ENCODE peak calls at places on chromosome 18, in nine cellular contexts. Q, B, K, Y, F, C, U, D and X are unnamed samples.
A peak's percentile ranks its signal among the peaks of the same experiment; 100 is the strongest.

GRCh38 chr18:75041586-75041985 is 167.4 kb downstream of the PTGR3 start:
- DNase-seq in U (no peak), K (no peak), C (peak; percentile 28), D (no peak), Y (peak; percentile 61), F (no peak), B (no peak), Q (no peak), X (no peak)

GRCh38 chr18:955379-956066 is 50.9 kb downstream of the ADCYAP1 start:
- DNase-seq in Y (no peak), D (no peak), C (no peak), F (no peak), B (no peak), Q (no peak), K (no peak), U (no peak), X (no peak)

GRCh38 chr18:70165936-70166335 is 39.6 kb downstream of the RTTN start:
- DNase-seq in Q (no peak), B (no peak), F (no peak), Y (peak; percentile 39), C (no peak), D (no peak), U (no peak), K (no peak), X (no peak)

GRCh38 chr18:26091047-26091630 is 726 bp upstream of the SS18 start:
- DNase-seq in F (peak; percentile 87), D (no peak), C (peak; percentile 90), Y (no peak), Q (no peak), K (peak; percentile 67), B (peak; percentile 77), U (no peak), X (peak; percentile 74)

GRCh38 chr18:3008546-3008945 is 4.4 kb downstream of the LPIN2 start:
- DNase-seq in U (no peak), B (no peak), C (peak; percentile 86), D (no peak), Y (peak; percentile 72), K (no peak), F (no peak), Q (no peak), X (no peak)

GRCh38 chr18:66048404-66048803 is 297.6 kb downstream of the CDH7 start:
- DNase-seq in U (no peak), B (no peak), Y (no peak), C (no peak), D (no peak), Q (no peak), K (no peak), F (no peak), X (no peak)

GRCh38 chr18:34816183-34816582 is 106.1 kb downstream of the DTNA start:
- DNase-seq in K (no peak), U (no peak), F (no peak), Y (no peak), Q (no peak), D (no peak), B (no peak), C (no peak), X (no peak)

GRCh38 chr18:74273394-74273793 is 18.4 kb downstream of the CYB5A start:
- DNase-seq in Y (no peak), U (no peak), C (no peak), F (no peak), B (no peak), K (no peak), Q (no peak), D (no peak), X (no peak)

GRCh38 chr18:79884296-79884962 is 67.0 kb downstream of the SLC66A2 start:
- DNase-seq in Y (no peak), K (no peak), U (no peak), F (peak; percentile 33), B (no peak), Q (no peak), D (no peak), C (no peak), X (no peak)

GRCh38 chr18:51821610-51822009 is 518.4 kb upstream of the DCC start:
- DNase-seq in Q (no peak), D (no peak), K (no peak), F (no peak), U (no peak), B (no peak), Y (no peak), C (no peak), X (no peak)

GRCh38 chr18:24068945-24069693 is 54.6 kb downstream of the TTC39C start:
- DNase-seq in U (no peak), Y (no peak), D (no peak), Q (no peak), F (no peak), C (no peak), B (no peak), K (no peak), X (no peak)

GRCh38 chr18:24063121-24063731 is 48.7 kb downstream of the TTC39C start:
- DNase-seq in Y (peak; percentile 69), B (no peak), C (peak; percentile 66), Q (no peak), D (no peak), K (no peak), F (no peak), U (no peak), X (no peak)

GRCh38 chr18:24060644-24061043 is 46.1 kb downstream of the TTC39C start:
- DNase-seq in U (no peak), C (peak; percentile 20), B (no peak), F (no peak), Q (no peak), D (no peak), K (no peak), Y (peak; percentile 62), X (no peak)

GRCh38 chr18:24065942-24066341 is 51.4 kb downstream of the TTC39C start:
- DNase-seq in Y (no peak), U (no peak), D (no peak), Q (no peak), B (no peak), C (no peak), K (no peak), F (no peak), X (no peak)

DNA sequence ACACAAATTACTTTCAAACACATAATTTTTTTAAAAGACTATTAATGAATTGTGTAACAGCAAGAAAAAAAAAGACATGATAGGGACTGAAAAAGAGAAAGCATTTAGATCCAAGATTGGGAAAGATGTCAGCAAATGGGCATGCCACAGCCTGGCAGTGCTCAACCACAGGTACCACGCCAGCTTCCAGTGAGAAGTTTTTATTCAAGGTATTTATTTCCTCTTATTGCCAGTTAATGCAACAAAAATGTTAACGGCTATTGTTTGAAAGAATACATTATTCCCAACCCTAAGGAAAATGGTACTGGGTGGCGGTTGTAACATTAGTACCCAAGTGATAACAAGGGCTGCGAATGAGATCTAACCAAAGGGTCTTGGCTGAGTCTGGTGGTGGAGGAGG is 50.1 kb downstream of the TTC39C start:
- DNase-seq in C (no peak), K (no peak), Y (no peak), U (no peak), D (no peak), Q (no peak), F (no peak), B (no peak), X (no peak)
- H3K4me3 ChIP-seq in C (no peak overlapping the region), K (no peak overlapping the region), Y (no peak overlapping the region), U (no peak overlapping the region), D (no peak overlapping the region), Q (no peak overlapping the region), F (no peak overlapping the region), B (no peak overlapping the region), X (no peak overlapping the region)

GRCh38 chr18:77110400-77110799 is 22.2 kb downstream of the MBP start:
- DNase-seq in C (no peak), Y (no peak), K (no peak), F (peak; percentile 35), Q (no peak), B (no peak), D (no peak), U (no peak), X (no peak)

GRCh38 chr18:77110936-77111335 is 21.6 kb downstream of the MBP start:
- DNase-seq in C (no peak), Y (no peak), Q (no peak), B (no peak), K (no peak), F (peak; percentile 46), U (no peak), D (no peak), X (peak; percentile 51)

GRCh38 chr18:77113361-77114069 is 19.1 kb downstream of the MBP start:
- DNase-seq in B (no peak), Y (no peak), F (no peak), U (no peak), C (no peak), K (no peak), Q (no peak), D (no peak), X (no peak)

GRCh38 chr18:77112161-77112801 is 20.3 kb downstream of the MBP start:
- DNase-seq in Y (no peak), B (no peak), D (no peak), K (no peak), C (no peak), Q (no peak), U (peak; percentile 60), F (peak; percentile 50), X (no peak)

GRCh38 chr18:77111449-77112160 is 21.0 kb downstream of the MBP start:
- DNase-seq in C (no peak), F (peak; percentile 49), Y (no peak), B (no peak), U (peak; percentile 63), Q (no peak), D (no peak), K (no peak), X (peak; percentile 56)
- H3K4me3 ChIP-seq in C (no peak overlapping the region), F (no peak overlapping the region), Y (no peak overlapping the region), B (no peak overlapping the region), U (no peak overlapping the region), Q (no peak overlapping the region), D (no peak overlapping the region), K (no peak overlapping the region), X (no peak overlapping the region)

GRCh38 chr18:48833701-48834394 is 116.9 kb downstream of the SMAD7 start:
- DNase-seq in B (peak; percentile 18), U (no peak), Y (no peak), K (peak; percentile 23), C (no peak), Q (peak; percentile 61), F (peak; percentile 61), D (no peak), X (peak; percentile 58)

GRCh38 chr18:48829443-48830149 is 121.2 kb downstream of the SMAD7 start:
- DNase-seq in Q (no peak), Y (no peak), C (no peak), K (peak; percentile 57), F (peak; percentile 68), B (peak; percentile 56), U (no peak), D (no peak), X (peak; percentile 72)

GRCh38 chr18:48832961-48833700 is 117.6 kb downstream of the SMAD7 start:
- DNase-seq in Y (no peak), C (peak; percentile 78), Q (peak; percentile 74), K (peak; percentile 42), D (peak; percentile 83), F (peak; percentile 68), B (peak; percentile 70), U (peak; percentile 66), X (peak; percentile 60)

GRCh38 chr18:48831113-48831759 is 119.5 kb downstream of the SMAD7 start:
- DNase-seq in Q (no peak), D (no peak), C (no peak), F (peak; percentile 38), B (peak; percentile 8), U (no peak), Y (no peak), K (peak; percentile 14), X (peak; percentile 38)

GRCh38 chr18:48831802-48832201 is 119.0 kb downstream of the SMAD7 start:
- DNase-seq in U (no peak), Q (no peak), C (no peak), B (no peak), Y (no peak), D (no peak), K (no peak), F (peak; percentile 17), X (no peak)
- H3K4me3 ChIP-seq in U (no peak overlapping the region), Q (no peak overlapping the region), C (no peak overlapping the region), B (no peak overlapping the region), Y (no peak overlapping the region), D (no peak overlapping the region), K (no peak overlapping the region), F (no peak overlapping the region), X (no peak overlapping the region)

GRCh38 chr18:24499814-24500601 is 39.6 kb downstream of the HRH4 start:
- DNase-seq in F (no peak), C (peak; percentile 89), B (no peak), Q (no peak), D (no peak), U (no peak), Y (no peak), K (no peak), X (no peak)
- H3K4me3 ChIP-seq in F (no peak overlapping the region), C (peak overlapping the region; percentile 18), B (no peak overlapping the region), Q (no peak overlapping the region), D (no peak overlapping the region), U (no peak overlapping the region), Y (no peak overlapping the region), K (no peak overlapping the region), X (no peak overlapping the region)